ENCODE peak calls at places on chromosome 22, in ten cellular contexts. One of them, this sample, is unnamed.
A peak's percentile ranks its signal among the peaks of the same experiment; 100 is the strongest.

GRCh38 chr22:47805394-47805935 is 1043.0 kb downstream of the TBC1D22A start:
- DNase-seq in Calu3: no peak
- DNase-seq in neural crest cell: no peak
- DNase-seq in H9: no peak
- DNase-seq in GM23338: no peak
- DNase-seq in left ventricle myocardium inferior: no peak
- DNase-seq in WTC11: no peak
- DNase-seq in A549: no peak
- DNase-seq in thoracic aorta: no peak
- DNase-seq in right atrium auricular region: no peak
- DNase-seq in this sample: no peak

GRCh38 chr22:35489225-35489624 is 51.4 kb upstream of the RASD2 start:
- DNase-seq in neural crest cell: no peak
- DNase-seq in GM23338: no peak
- DNase-seq in right atrium auricular region: no peak
- DNase-seq in H9: no peak
- DNase-seq in Calu3: no peak
- DNase-seq in WTC11: no peak
- DNase-seq in left ventricle myocardium inferior: no peak
- DNase-seq in thoracic aorta: no peak
- DNase-seq in A549: no peak
- DNase-seq in this sample: no peak

GRCh38 chr22:23518381-23519187 is 61.5 kb downstream of the IGLL1 start:
- DNase-seq in H9: no peak
- DNase-seq in GM23338: no peak
- DNase-seq in WTC11: no peak
- DNase-seq in A549: no peak
- DNase-seq in Calu3: no peak
- DNase-seq in thoracic aorta: no peak
- DNase-seq in right atrium auricular region: no peak
- DNase-seq in left ventricle myocardium inferior: no peak
- DNase-seq in neural crest cell: no peak
- DNase-seq in this sample: no peak

GRCh38 chr22:46043816-46044717 is 67.1 kb upstream of the WNT7B start:
- DNase-seq in H9: peak; percentile 72
- DNase-seq in WTC11: peak; percentile 29
- DNase-seq in Calu3: no peak
- DNase-seq in neural crest cell: no peak
- DNase-seq in A549: no peak
- DNase-seq in GM23338: peak; percentile 68
- DNase-seq in left ventricle myocardium inferior: peak; percentile 41
- DNase-seq in thoracic aorta: no peak
- DNase-seq in right atrium auricular region: no peak
- DNase-seq in this sample: no peak

GRCh38 chr22:38727123-38727522 is 21.4 kb downstream of the GTPBP1 start:
- DNase-seq in right atrium auricular region: no peak
- DNase-seq in thoracic aorta: no peak
- DNase-seq in Calu3: no peak
- DNase-seq in GM23338: no peak
- DNase-seq in left ventricle myocardium inferior: no peak
- DNase-seq in WTC11: no peak
- DNase-seq in A549: no peak
- DNase-seq in H9: no peak
- DNase-seq in neural crest cell: no peak
- DNase-seq in this sample: no peak

GRCh38 chr22:35561796-35562526 is 21.3 kb downstream of the RASD2 start:
- DNase-seq in WTC11: peak; percentile 43
- DNase-seq in thoracic aorta: no peak
- DNase-seq in left ventricle myocardium inferior: no peak
- DNase-seq in right atrium auricular region: no peak
- DNase-seq in Calu3: peak; percentile 38
- DNase-seq in neural crest cell: no peak
- DNase-seq in H9: peak; percentile 81
- DNase-seq in A549: peak; percentile 66
- DNase-seq in GM23338: peak; percentile 72
- DNase-seq in this sample: peak; percentile 44

GRCh38 chr22:27170491-27170890 is 513.1 kb downstream of the MIAT start:
- DNase-seq in neural crest cell: no peak
- DNase-seq in WTC11: no peak
- DNase-seq in GM23338: no peak
- DNase-seq in A549: peak; percentile 21
- DNase-seq in H9: no peak
- DNase-seq in right atrium auricular region: no peak
- DNase-seq in left ventricle myocardium inferior: no peak
- DNase-seq in thoracic aorta: peak; percentile 60
- DNase-seq in Calu3: peak; percentile 21
- DNase-seq in this sample: no peak

GRCh38 chr22:46761539-46762237 is 762 bp upstream of the TBC1D22A start:
- DNase-seq in thoracic aorta: no peak
- DNase-seq in right atrium auricular region: no peak
- DNase-seq in GM23338: peak; percentile 45
- DNase-seq in left ventricle myocardium inferior: no peak
- DNase-seq in WTC11: no peak
- DNase-seq in H9: no peak
- DNase-seq in A549: no peak
- DNase-seq in neural crest cell: no peak
- DNase-seq in Calu3: no peak
- DNase-seq in this sample: peak; percentile 40

GRCh38 chr22:38075961-38076360 is 8.0 kb downstream of the SLC16A8 start:
- DNase-seq in neural crest cell: no peak
- DNase-seq in H9: no peak
- DNase-seq in GM23338: no peak
- DNase-seq in Calu3: no peak
- DNase-seq in right atrium auricular region: no peak
- DNase-seq in left ventricle myocardium inferior: no peak
- DNase-seq in WTC11: no peak
- DNase-seq in thoracic aorta: no peak
- DNase-seq in A549: no peak
- DNase-seq in this sample: no peak

GRCh38 chr22:32325416-32325801 is 32.3 kb upstream of the RFPL3 start:
- DNase-seq in A549: no peak
- DNase-seq in Calu3: no peak
- DNase-seq in WTC11: no peak
- DNase-seq in left ventricle myocardium inferior: no peak
- DNase-seq in right atrium auricular region: peak; percentile 54
- DNase-seq in GM23338: peak; percentile 43
- DNase-seq in H9: no peak
- DNase-seq in neural crest cell: no peak
- DNase-seq in thoracic aorta: no peak
- DNase-seq in this sample: no peak

GRCh38 chr22:18031670-18032454 is 7.5 kb upstream of the MICAL3 start:
- DNase-seq in right atrium auricular region: no peak
- DNase-seq in WTC11: no peak
- DNase-seq in left ventricle myocardium inferior: peak; percentile 26
- DNase-seq in Calu3: peak; percentile 87
- DNase-seq in GM23338: no peak
- DNase-seq in thoracic aorta: no peak
- DNase-seq in A549: peak; percentile 48
- DNase-seq in H9: no peak
- DNase-seq in neural crest cell: no peak
- DNase-seq in this sample: no peak

GRCh38 chr22:27692243-27692642 is 109.3 kb downstream of the MN1 start:
- DNase-seq in right atrium auricular region: no peak
- DNase-seq in H9: no peak
- DNase-seq in thoracic aorta: no peak
- DNase-seq in GM23338: no peak
- DNase-seq in Calu3: no peak
- DNase-seq in WTC11: no peak
- DNase-seq in neural crest cell: no peak
- DNase-seq in A549: no peak
- DNase-seq in left ventricle myocardium inferior: no peak
- DNase-seq in this sample: no peak

GRCh38 chr22:31229402-31230140 is 17.5 kb downstream of the LIMK2 start:
- DNase-seq in H9: no peak
- DNase-seq in Calu3: no peak
- DNase-seq in right atrium auricular region: peak; percentile 68
- DNase-seq in GM23338: peak; percentile 18
- DNase-seq in neural crest cell: no peak
- DNase-seq in thoracic aorta: no peak
- DNase-seq in WTC11: no peak
- DNase-seq in A549: no peak
- DNase-seq in left ventricle myocardium inferior: peak; percentile 47
- DNase-seq in this sample: no peak

DNA sequence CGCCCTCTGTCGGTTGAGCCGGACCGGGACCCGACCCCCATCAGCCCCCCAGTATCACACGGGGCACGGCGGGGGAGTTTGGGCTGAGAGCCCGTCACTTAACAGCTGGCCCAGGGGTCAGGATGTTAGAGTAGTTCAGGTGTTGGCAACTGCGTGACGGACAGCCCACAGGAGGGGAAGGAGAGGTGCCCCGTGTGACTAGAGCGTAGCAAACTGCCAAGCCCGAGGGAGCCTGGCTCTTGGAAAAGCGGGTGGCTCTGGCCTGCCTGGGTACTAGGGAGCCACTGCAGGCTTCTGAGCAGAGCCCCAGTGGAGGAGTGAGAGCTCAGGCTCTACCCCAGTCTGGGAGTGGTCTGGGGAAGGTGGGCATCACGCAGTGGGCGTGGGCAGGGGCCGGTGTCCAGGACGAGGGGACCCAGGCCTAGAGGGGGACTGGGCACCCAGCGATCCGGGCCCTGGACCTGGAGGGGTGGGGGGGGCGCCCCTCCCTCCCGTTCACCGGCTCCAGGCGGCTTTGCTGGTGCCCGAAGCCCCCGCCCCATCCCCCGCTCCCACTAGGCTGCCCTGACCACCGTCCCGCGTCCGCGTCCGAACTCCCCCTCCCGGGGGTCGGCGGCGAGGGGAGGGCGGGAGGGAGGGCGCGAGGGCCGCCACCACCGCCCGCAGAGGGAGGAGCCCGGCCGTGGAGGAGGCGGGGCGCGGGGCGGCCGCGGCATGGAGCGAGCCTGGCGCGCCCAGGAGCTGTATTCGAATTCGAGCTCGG is 24.4 kb downstream of the SHANK3 start:
- DNase-seq in Calu3: peak; percentile 41
- DNase-seq in GM23338: peak; percentile 74
- DNase-seq in WTC11: peak; percentile 76
- DNase-seq in neural crest cell: peak; percentile 44
- DNase-seq in left ventricle myocardium inferior: peak; percentile 20
- DNase-seq in thoracic aorta: no peak
- DNase-seq in H9: peak; percentile 59
- DNase-seq in right atrium auricular region: no peak
- DNase-seq in A549: peak; percentile 31
- DNase-seq in this sample: no peak
- TF ChIP-seq CTCF in Calu3: no peak
- TF ChIP-seq CTCF in GM23338: peak; percentile 79
- TF ChIP-seq CTCF in WTC11: peak; percentile 71
- TF ChIP-seq CTCF in neural crest cell: peak; percentile 64
- TF ChIP-seq CTCF in left ventricle myocardium inferior: peak; percentile 59
- TF ChIP-seq CTCF in thoracic aorta: no peak
- TF ChIP-seq CTCF in H9: peak; percentile 89
- TF ChIP-seq CTCF in right atrium auricular region: peak; percentile 30
- TF ChIP-seq CTCF in A549: no peak
- TF ChIP-seq CTCF in this sample: no peak

DNA sequence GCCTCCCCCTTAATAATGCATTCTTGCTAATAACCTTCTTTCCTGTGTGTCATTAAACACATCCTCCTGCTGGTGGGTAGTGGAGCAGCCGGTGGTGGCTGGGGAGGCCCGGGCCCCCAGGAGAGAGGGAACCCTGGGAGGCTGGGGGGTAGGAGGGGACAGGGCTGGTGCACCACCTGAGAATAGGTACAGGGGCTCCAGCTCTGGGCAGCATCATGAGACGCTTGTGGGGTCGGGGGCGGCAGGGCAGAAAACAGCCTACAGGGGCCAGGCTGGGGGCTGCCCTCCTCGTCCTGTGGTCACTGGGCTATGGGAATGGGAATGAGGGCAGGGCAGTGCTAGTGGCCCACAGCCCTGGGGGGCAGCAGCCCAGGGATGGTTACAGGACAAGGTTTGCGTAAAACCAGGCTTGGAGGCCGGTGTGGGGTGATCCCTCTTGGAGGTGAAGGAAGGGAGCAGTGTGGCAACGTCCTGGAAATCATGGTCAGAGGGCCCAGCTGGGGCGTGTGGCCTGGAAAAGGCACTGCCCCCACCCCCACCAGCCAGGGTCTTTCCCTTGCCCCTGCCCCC is 18.5 kb upstream of the CCDC188 start:
- DNase-seq in GM23338: no peak
- DNase-seq in Calu3: no peak
- DNase-seq in H9: no peak
- DNase-seq in thoracic aorta: no peak
- DNase-seq in WTC11: no peak
- DNase-seq in left ventricle myocardium inferior: no peak
- DNase-seq in A549: no peak
- DNase-seq in right atrium auricular region: no peak
- DNase-seq in neural crest cell: no peak
- DNase-seq in this sample: no peak
- TF ChIP-seq CTCF in GM23338: no peak
- TF ChIP-seq CTCF in Calu3: no peak
- TF ChIP-seq CTCF in H9: no peak
- TF ChIP-seq CTCF in thoracic aorta: no peak
- TF ChIP-seq CTCF in WTC11: no peak
- TF ChIP-seq CTCF in left ventricle myocardium inferior: no peak
- TF ChIP-seq CTCF in A549: no peak
- TF ChIP-seq CTCF in right atrium auricular region: no peak
- TF ChIP-seq CTCF in neural crest cell: no peak
- TF ChIP-seq CTCF in this sample: no peak

GRCh38 chr22:22348127-22348814 is 103.7 kb downstream of the VPREB1 start:
- DNase-seq in GM23338: peak; percentile 74
- DNase-seq in neural crest cell: peak; percentile 31
- DNase-seq in thoracic aorta: no peak
- DNase-seq in WTC11: peak; percentile 44
- DNase-seq in A549: no peak
- DNase-seq in right atrium auricular region: no peak
- DNase-seq in H9: peak; percentile 64
- DNase-seq in left ventricle myocardium inferior: no peak
- DNase-seq in Calu3: peak; percentile 49
- DNase-seq in this sample: no peak
- TF ChIP-seq CTCF in GM23338: peak; percentile 40
- TF ChIP-seq CTCF in neural crest cell: peak; percentile 26
- TF ChIP-seq CTCF in thoracic aorta: no peak
- TF ChIP-seq CTCF in WTC11: no peak
- TF ChIP-seq CTCF in A549: no peak
- TF ChIP-seq CTCF in right atrium auricular region: no peak
- TF ChIP-seq CTCF in H9: peak; percentile 49
- TF ChIP-seq CTCF in left ventricle myocardium inferior: peak; percentile 19
- TF ChIP-seq CTCF in Calu3: no peak
- TF ChIP-seq CTCF in this sample: no peak

DNA sequence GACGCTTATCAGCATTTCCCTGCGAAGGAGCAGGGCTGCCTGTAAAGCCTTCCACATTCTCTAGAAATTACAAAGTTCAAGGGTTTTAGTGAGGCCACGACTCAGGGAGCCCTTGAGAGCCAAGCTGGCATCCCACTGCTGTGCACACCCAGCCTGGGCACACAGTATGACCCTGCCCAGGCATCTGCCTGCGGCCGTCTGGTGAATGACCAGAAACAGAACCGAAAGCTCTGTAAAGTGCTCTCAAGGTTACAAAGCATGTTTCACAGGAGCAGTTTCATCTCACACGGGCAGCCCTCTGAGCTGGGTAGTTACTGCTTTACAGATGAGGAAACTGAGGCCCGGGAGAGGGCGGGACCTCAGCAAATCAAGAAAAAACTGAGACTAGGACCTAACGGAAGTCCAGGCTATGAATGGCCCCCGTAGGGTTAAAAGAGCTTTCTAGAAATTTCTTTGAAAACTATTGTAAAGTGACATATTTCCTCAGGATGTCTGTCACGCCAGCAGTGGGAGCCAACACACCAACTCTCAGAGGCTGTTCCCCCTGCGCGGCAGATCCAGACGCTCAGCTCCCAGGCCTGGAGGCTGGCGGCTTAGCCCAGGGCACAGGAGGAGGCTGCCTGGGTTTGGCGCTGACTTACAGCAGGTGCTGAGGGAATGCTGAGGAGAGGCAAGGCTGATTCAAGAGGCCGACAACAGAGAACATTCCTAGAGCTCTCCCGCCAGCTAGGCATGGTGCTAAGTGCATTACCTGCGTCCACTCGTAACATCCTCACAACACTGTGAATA is 7.7 kb upstream of the TCF20 start:
- DNase-seq in left ventricle myocardium inferior: no peak
- DNase-seq in neural crest cell: no peak
- DNase-seq in GM23338: no peak
- DNase-seq in Calu3: no peak
- DNase-seq in right atrium auricular region: no peak
- DNase-seq in H9: no peak
- DNase-seq in A549: no peak
- DNase-seq in WTC11: no peak
- DNase-seq in thoracic aorta: no peak
- DNase-seq in this sample: no peak
- TF ChIP-seq CTCF in left ventricle myocardium inferior: no peak
- TF ChIP-seq CTCF in neural crest cell: peak; percentile 44
- TF ChIP-seq CTCF in GM23338: peak; percentile 51
- TF ChIP-seq CTCF in Calu3: no peak
- TF ChIP-seq CTCF in right atrium auricular region: no peak
- TF ChIP-seq CTCF in H9: peak; percentile 29
- TF ChIP-seq CTCF in A549: no peak
- TF ChIP-seq CTCF in WTC11: no peak
- TF ChIP-seq CTCF in thoracic aorta: no peak
- TF ChIP-seq CTCF in this sample: no peak

This sample was measured in activated CD8-positive, alpha-beta T cell treated with anti-CD3 and anti-CD28 coated beads for 36 hours.